ENCODE peak calls at places on chromosome X, in eight cellular contexts. One of them, this sample, is unnamed.

GRCh38 chrX:79400618-79401017 is 33.5 kb upstream of the ITM2A start:
- DNase-seq in neural progenitor cell: no peak
- DNase-seq in IMR-90: no peak
- DNase-seq in MM.1S: no peak
- DNase-seq in hepatocyte: no peak
- DNase-seq in endothelial cell of umbilical vein: no peak
- DNase-seq in HepG2: no peak
- DNase-seq in H9: no peak
- DNase-seq in this sample: no peak

GRCh38 chrX:132488092-132488749 is 617 bp downstream of the MBNL3 start:
- DNase-seq in neural progenitor cell: no peak
- DNase-seq in IMR-90: peak; percentile 10
- DNase-seq in MM.1S: peak; percentile 43
- DNase-seq in hepatocyte: no peak
- DNase-seq in endothelial cell of umbilical vein: peak; percentile 37
- DNase-seq in HepG2: no peak
- DNase-seq in H9: no peak
- DNase-seq in this sample: no peak

GRCh38 chrX:8027876-8028275 is 100.7 kb upstream of the PNPLA4 start:
- DNase-seq in neural progenitor cell: no peak
- DNase-seq in IMR-90: no peak
- DNase-seq in MM.1S: no peak
- DNase-seq in hepatocyte: no peak
- DNase-seq in endothelial cell of umbilical vein: no peak
- DNase-seq in HepG2: no peak
- DNase-seq in H9: no peak
- DNase-seq in this sample: no peak

GRCh38 chrX:1462596-1463251 is 10.0 kb upstream of the ASMTL start:
- DNase-seq in neural progenitor cell: no peak
- DNase-seq in IMR-90: peak; percentile 64
- DNase-seq in MM.1S: no peak
- DNase-seq in hepatocyte: peak; percentile 66
- DNase-seq in endothelial cell of umbilical vein: peak; percentile 85
- DNase-seq in HepG2: no peak
- DNase-seq in H9: no peak
- DNase-seq in this sample: no peak

GRCh38 chrX:39577206-39577605 is 520.6 kb downstream of the BCOR start:
- DNase-seq in neural progenitor cell: no peak
- DNase-seq in IMR-90: no peak
- DNase-seq in MM.1S: no peak
- DNase-seq in hepatocyte: peak; percentile 19
- DNase-seq in endothelial cell of umbilical vein: no peak
- DNase-seq in HepG2: no peak
- DNase-seq in H9: no peak
- DNase-seq in this sample: no peak

GRCh38 chrX:87409113-87409841 is 108.3 kb upstream of the KLHL4 start:
- DNase-seq in neural progenitor cell: no peak
- DNase-seq in IMR-90: peak; percentile 24
- DNase-seq in MM.1S: no peak
- DNase-seq in hepatocyte: peak; percentile 82
- DNase-seq in endothelial cell of umbilical vein: peak; percentile 96
- DNase-seq in HepG2: peak; percentile 15
- DNase-seq in H9: no peak
- DNase-seq in this sample: peak; percentile 71

GRCh38 chrX:100615015-100615414 is 21.6 kb downstream of the TSPAN6 start:
- DNase-seq in neural progenitor cell: peak; percentile 49
- DNase-seq in IMR-90: peak; percentile 68
- DNase-seq in MM.1S: peak; percentile 85
- DNase-seq in hepatocyte: peak; percentile 55
- DNase-seq in endothelial cell of umbilical vein: peak; percentile 74
- DNase-seq in HepG2: peak; percentile 57
- DNase-seq in H9: peak; percentile 40
- DNase-seq in this sample: peak; percentile 71

GRCh38 chrX:17521871-17522693 is 147.1 kb downstream of the NHS start:
- DNase-seq in neural progenitor cell: peak; percentile 49
- DNase-seq in IMR-90: peak; percentile 45
- DNase-seq in MM.1S: no peak
- DNase-seq in hepatocyte: peak; percentile 13
- DNase-seq in endothelial cell of umbilical vein: no peak
- DNase-seq in HepG2: no peak
- DNase-seq in H9: peak; percentile 56
- DNase-seq in this sample: peak; percentile 79

GRCh38 chrX:111360839-111361238 is 51.2 kb downstream of the DCX start:
- DNase-seq in neural progenitor cell: no peak
- DNase-seq in IMR-90: no peak
- DNase-seq in MM.1S: no peak
- DNase-seq in hepatocyte: no peak
- DNase-seq in endothelial cell of umbilical vein: no peak
- DNase-seq in HepG2: no peak
- DNase-seq in H9: no peak
- DNase-seq in this sample: no peak

GRCh38 chrX:12974217-12974796 is 603 bp upstream of the TMSB4X start:
- DNase-seq in neural progenitor cell: peak; percentile 74
- DNase-seq in IMR-90: peak; percentile 54
- DNase-seq in MM.1S: no peak
- DNase-seq in hepatocyte: peak; percentile 85
- DNase-seq in endothelial cell of umbilical vein: peak; percentile 58
- DNase-seq in HepG2: no peak
- DNase-seq in H9: peak; percentile 54
- DNase-seq in this sample: peak; percentile 83

GRCh38 chrX:13780868-13781427 is 35.9 kb downstream of the GPM6B start:
- DNase-seq in neural progenitor cell: no peak
- DNase-seq in IMR-90: no peak
- DNase-seq in MM.1S: no peak
- DNase-seq in hepatocyte: no peak
- DNase-seq in endothelial cell of umbilical vein: no peak
- DNase-seq in HepG2: no peak
- DNase-seq in H9: no peak
- DNase-seq in this sample: no peak

GRCh38 chrX:129785160-129785947 is 5.6 kb downstream of the SASH3 start:
- DNase-seq in neural progenitor cell: no peak
- DNase-seq in IMR-90: no peak
- DNase-seq in MM.1S: no peak
- DNase-seq in hepatocyte: no peak
- DNase-seq in endothelial cell of umbilical vein: no peak
- DNase-seq in HepG2: no peak
- DNase-seq in H9: no peak
- DNase-seq in this sample: no peak

DNA sequence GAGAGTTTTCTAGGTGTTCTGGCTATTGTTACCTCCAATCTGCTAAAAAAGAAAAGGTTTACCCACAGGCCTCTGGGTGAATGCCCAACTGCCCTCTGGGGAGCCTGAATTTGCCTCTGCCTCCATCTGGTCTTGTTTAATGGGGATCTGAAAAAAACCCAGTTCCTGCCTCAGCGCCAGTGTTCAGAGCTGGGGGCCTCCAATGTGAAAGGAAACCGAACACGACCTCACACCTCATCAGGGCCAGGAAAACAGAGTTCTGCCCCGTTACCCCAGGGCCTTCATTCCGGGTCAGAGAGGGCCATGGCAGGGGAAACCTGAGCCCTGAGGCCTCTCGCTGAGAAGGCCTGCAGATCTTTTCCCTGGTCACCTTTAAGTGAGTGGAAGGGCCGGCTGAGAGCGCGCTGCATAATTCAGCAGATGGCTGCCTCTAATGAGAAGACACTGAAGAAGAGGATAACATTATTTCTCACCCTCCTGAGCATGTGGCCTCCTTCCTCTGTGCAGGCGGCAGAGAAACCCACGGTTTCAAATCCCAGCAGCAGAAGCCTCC is 6.8 kb downstream of the SEPTIN6 start:
- DNase-seq in neural progenitor cell: no peak
- DNase-seq in IMR-90: no peak
- DNase-seq in MM.1S: peak; percentile 41
- DNase-seq in hepatocyte: no peak
- DNase-seq in endothelial cell of umbilical vein: no peak
- DNase-seq in HepG2: no peak
- DNase-seq in H9: no peak
- DNase-seq in this sample: no peak
- H3K4me1 ChIP-seq in neural progenitor cell: peaks cover 14% of the 10 kb centered on the region
- H3K4me1 ChIP-seq in IMR-90: peaks cover 8% of the 10 kb centered on the region
- H3K4me1 ChIP-seq in MM.1S: peaks cover 61% of the 10 kb centered on the region
- H3K4me1 ChIP-seq in hepatocyte: no peaks in the 10 kb centered on the region
- H3K4me1 ChIP-seq in endothelial cell of umbilical vein: peaks cover 25% of the 10 kb centered on the region
- H3K4me1 ChIP-seq in HepG2: peaks cover 17% of the 10 kb centered on the region
- H3K4me1 ChIP-seq in H9: peaks cover 2% of the 10 kb centered on the region
- H3K4me1 ChIP-seq in this sample: peaks cover 6% of the 10 kb centered on the region

GRCh38 chrX:119790977-119791436 is 423 bp downstream of the RPL39 start:
- DNase-seq in neural progenitor cell: no peak
- DNase-seq in IMR-90: peak; percentile 26
- DNase-seq in MM.1S: peak; percentile 30
- DNase-seq in hepatocyte: peak; percentile 38
- DNase-seq in endothelial cell of umbilical vein: peak; percentile 57
- DNase-seq in HepG2: peak; percentile 30
- DNase-seq in H9: no peak
- DNase-seq in this sample: no peak
- TF ChIP-seq CTCF in neural progenitor cell: no peak
- TF ChIP-seq CTCF in IMR-90: peak; percentile 11
- TF ChIP-seq CTCF in MM.1S: peak; percentile 36
- TF ChIP-seq CTCF in hepatocyte: peak; percentile 32
- TF ChIP-seq CTCF in endothelial cell of umbilical vein: no peak
- TF ChIP-seq CTCF in HepG2: peak; percentile 31
- TF ChIP-seq CTCF in H9: no peak
- TF ChIP-seq CTCF in this sample: no peak

GRCh38 chrX:11421816-11422528 is 128.8 kb downstream of the AMELX start:
- DNase-seq in neural progenitor cell: no peak
- DNase-seq in IMR-90: no peak
- DNase-seq in MM.1S: no peak
- DNase-seq in hepatocyte: no peak
- DNase-seq in endothelial cell of umbilical vein: no peak
- DNase-seq in HepG2: no peak
- DNase-seq in H9: no peak
- DNase-seq in this sample: no peak
- H3K4me2 ChIP-seq in neural progenitor cell: no peak overlapping the region
- H3K4me2 ChIP-seq in IMR-90: no peak overlapping the region
- H3K4me2 ChIP-seq in MM.1S: peak overlapping the region; percentile 89
- H3K4me2 ChIP-seq in hepatocyte: no peak overlapping the region
- H3K4me2 ChIP-seq in endothelial cell of umbilical vein: no peak overlapping the region
- H3K4me2 ChIP-seq in HepG2: no peak overlapping the region
- H3K4me2 ChIP-seq in H9: no peak overlapping the region
- H3K4me2 ChIP-seq in this sample: no peak overlapping the region

DNA sequence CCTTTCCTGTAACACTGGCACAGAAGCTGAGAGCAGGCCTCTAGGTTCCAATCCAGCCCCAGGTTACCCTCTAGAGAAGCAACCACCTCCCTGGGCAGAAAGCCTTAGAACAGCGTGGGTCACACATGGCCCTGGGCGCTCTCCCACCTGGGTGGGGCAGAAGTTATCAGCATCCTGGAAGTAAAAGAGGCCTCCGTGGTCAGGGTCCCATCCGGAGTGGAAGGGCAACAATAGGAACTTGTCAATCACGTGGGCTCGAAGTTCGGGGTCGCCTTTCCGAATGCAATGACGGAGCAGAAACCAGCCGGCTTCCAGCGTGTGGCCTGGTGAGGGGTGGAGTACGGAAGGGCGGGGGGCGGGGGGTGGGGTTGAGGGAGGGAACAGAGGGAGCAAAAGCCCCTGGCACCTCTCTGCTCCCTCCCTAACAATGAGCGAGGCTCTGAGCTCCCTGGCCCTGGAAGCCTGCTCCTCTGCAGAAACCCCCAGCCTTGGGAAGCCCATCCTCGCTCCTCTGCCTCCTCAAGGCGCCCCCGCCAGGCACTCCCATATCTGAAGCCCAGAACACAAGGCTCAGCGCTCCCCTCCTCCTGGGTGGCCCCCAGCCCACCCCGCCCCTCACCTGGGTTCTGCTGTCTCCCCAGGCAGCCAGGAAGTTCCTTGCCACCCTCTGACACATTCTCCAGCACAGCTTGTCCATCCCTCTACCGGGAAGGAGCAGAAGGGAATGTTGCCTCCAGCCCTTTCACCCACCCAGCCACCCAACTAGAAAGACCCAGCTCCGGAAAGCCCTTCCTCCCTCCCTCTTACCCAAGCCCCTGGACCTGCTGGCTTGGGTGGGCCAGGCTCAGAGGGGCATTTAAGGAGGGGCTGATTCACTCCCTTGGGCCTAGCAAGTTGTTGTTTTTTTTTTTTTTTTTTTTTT is 2.9 kb downstream of the RENBP start:
- DNase-seq in neural progenitor cell: peak; percentile 26
- DNase-seq in IMR-90: no peak
- DNase-seq in MM.1S: no peak
- DNase-seq in hepatocyte: no peak
- DNase-seq in endothelial cell of umbilical vein: no peak
- DNase-seq in HepG2: peak; percentile 27
- DNase-seq in H9: peak; percentile 67
- DNase-seq in this sample: peak; percentile 38
- H3K4me1 ChIP-seq in neural progenitor cell: no peaks in the 10 kb centered on the region
- H3K4me1 ChIP-seq in IMR-90: no peaks in the 10 kb centered on the region
- H3K4me1 ChIP-seq in MM.1S: no peaks in the 10 kb centered on the region
- H3K4me1 ChIP-seq in hepatocyte: no peaks in the 10 kb centered on the region
- H3K4me1 ChIP-seq in endothelial cell of umbilical vein: peaks cover 3% of the 10 kb centered on the region
- H3K4me1 ChIP-seq in HepG2: peaks cover 35% of the 10 kb centered on the region
- H3K4me1 ChIP-seq in H9: no peaks in the 10 kb centered on the region
- H3K4me1 ChIP-seq in this sample: no peaks in the 10 kb centered on the region

DNA sequence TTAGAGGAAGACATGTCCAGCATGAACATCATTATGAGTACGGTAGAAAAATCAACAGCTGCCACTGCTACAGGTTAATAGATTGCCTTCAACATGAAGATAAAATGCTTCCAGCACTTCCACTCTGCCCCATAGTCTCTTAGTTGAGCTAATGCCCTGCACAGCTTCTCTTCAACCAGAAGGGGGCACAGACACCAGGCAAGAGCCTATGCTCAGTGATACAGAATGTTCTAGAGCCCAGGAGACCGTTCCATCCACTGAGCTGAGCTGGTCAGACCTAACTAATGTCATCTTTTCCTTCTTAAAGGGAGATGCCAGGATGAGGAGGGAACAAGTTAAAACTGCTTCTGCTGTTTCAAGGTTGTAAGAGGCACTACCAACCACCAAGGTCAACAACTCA is 42.2 kb downstream of the SMIM10L2A start:
- DNase-seq in neural progenitor cell: no peak
- DNase-seq in IMR-90: peak; percentile 6
- DNase-seq in MM.1S: peak; percentile 11
- DNase-seq in hepatocyte: no peak
- DNase-seq in endothelial cell of umbilical vein: peak; percentile 1
- DNase-seq in HepG2: peak; percentile 0
- DNase-seq in H9: no peak
- DNase-seq in this sample: no peak
- TF ChIP-seq CTCF in neural progenitor cell: no peak
- TF ChIP-seq CTCF in IMR-90: peak; percentile 32
- TF ChIP-seq CTCF in MM.1S: peak; percentile 33
- TF ChIP-seq CTCF in hepatocyte: no peak
- TF ChIP-seq CTCF in endothelial cell of umbilical vein: peak; percentile 38
- TF ChIP-seq CTCF in HepG2: no peak
- TF ChIP-seq CTCF in H9: peak; percentile 34
- TF ChIP-seq CTCF in this sample: no peak